ENCODE peak calls at places on chromosome 4, in seven cellular contexts. A is brain microvascular endothelial cell; I is posterior vena cava; M is CD8-positive, alpha-beta T cell; T is MCF 10A; K is NCI-H1694 treated with DMSO at 0.1 percent for 48 hours; R is Right ventricle myocardium inferior. Q is an unnamed sample.

GRCh38 chr4:17576932-17577659 is at the start of gene LAP3:
- DNase-seq in K (peak; percentile 77), T (peak; percentile 94), I (peak; percentile 99), A (peak; percentile 96), M (peak; percentile 100), R (peak; percentile 99), Q (peak; percentile 88)

GRCh38 chr4:95367824-95368223 is 180.9 kb downstream of the UNC5C start:
- DNase-seq in K (no peak), M (no peak), R (no peak), I (no peak), T (no peak), A (no peak), Q (no peak)

GRCh38 chr4:85965529-85965928 is 394.3 kb downstream of the MAPK10 start:
- DNase-seq in I (no peak), K (no peak), A (no peak), T (no peak), R (no peak), M (no peak), Q (no peak)

GRCh38 chr4:17552427-17552826 is 24.6 kb upstream of the LAP3 start:
- DNase-seq in K (no peak), M (no peak), A (no peak), T (no peak), R (no peak), I (no peak), Q (no peak)

GRCh38 chr4:144787365-144788263 is 141.7 kb downstream of the HHIP start:
- DNase-seq in I (no peak), M (no peak), A (peak; percentile 12), K (no peak), T (peak; percentile 56), R (no peak), Q (no peak)

GRCh38 chr4:103786014-103786413 is 66.2 kb upstream of the TACR3 start:
- DNase-seq in T (peak; percentile 64), M (no peak), R (no peak), I (no peak), K (peak; percentile 10), A (peak; percentile 1), Q (no peak)

GRCh38 chr4:93791570-93792195 is 36.9 kb upstream of the ATOH1 start:
- DNase-seq in M (no peak), R (no peak), K (peak; percentile 46), A (peak; percentile 40), T (peak; percentile 81), I (no peak), Q (no peak)

GRCh38 chr4:32025840-32026459 is 1305.8 kb downstream of the PCDH7 start:
- DNase-seq in T (peak; percentile 44), I (no peak), A (peak; percentile 3), M (no peak), R (no peak), K (no peak), Q (peak; percentile 61)

GRCh38 chr4:20019310-20020015 is 232.2 kb upstream of the SLIT2 start:
- DNase-seq in A (peak; percentile 21), I (no peak), K (no peak), M (no peak), T (peak; percentile 26), R (no peak), Q (peak; percentile 80)

GRCh38 chr4:111530446-111530845 is 614.8 kb upstream of the FAM241A start:
- DNase-seq in T (no peak), A (no peak), K (no peak), R (no peak), I (no peak), M (no peak), Q (no peak)

GRCh38 chr4:78634011-78634664 is 82.6 kb downstream of the ANXA3 start:
- DNase-seq in A (no peak), M (no peak), T (no peak), R (no peak), I (no peak), K (no peak), Q (no peak)

GRCh38 chr4:101291198-101291597 is 56.1 kb downstream of the PPP3CA start:
- DNase-seq in I (no peak), K (no peak), M (no peak), A (no peak), R (no peak), T (no peak), Q (no peak)